ENCODE peak calls at places on chromosome 11, in seven cellular contexts. O is CD4-positive, alpha-beta T cell; V is kidney; Z is suprapubic skin; L is epithelial cell of esophagus; C is BE2C; F is AG09319. Q is an unnamed sample.

GRCh38 chr11:83793332-83793731 is 507.2 kb upstream of the CCDC90B start:
- DNase-seq in O (no peak), V (no peak), Z (no peak), L (no peak), C (no peak), F (no peak), Q (no peak)

GRCh38 chr11:27444801-27445215 is 27.8 kb downstream of the LGR4 start:
- DNase-seq in O (no peak), V (no peak), Z (no peak), L (no peak), C (no peak), F (no peak), Q (no peak)

GRCh38 chr11:121426476-121427454 is 25.3 kb upstream of the SORL1 start:
- DNase-seq in O (peak), V (peak), Z (no peak), L (no peak), C (peak), F (no peak), Q (peak)

GRCh38 chr11:12213920-12214319 is 103.5 kb downstream of the MICAL2 start:
- DNase-seq in O (no peak), V (no peak), Z (no peak), L (no peak), C (no peak), F (no peak), Q (no peak)

GRCh38 chr11:5857590-5857989 is at the start of gene OR52E8:
- DNase-seq in O (no peak), V (no peak), Z (no peak), L (no peak), C (no peak), F (no peak), Q (no peak)

GRCh38 chr11:2778630-2779498 is 79.1 kb upstream of the KCNQ1OT1 start:
- DNase-seq in O (no peak), V (peak), Z (peak), L (peak), C (peak), F (peak), Q (no peak)

GRCh38 chr11:65204646-65205601 is 23.2 kb downstream of the CAPN1 start:
- DNase-seq in O (peak), V (peak), Z (no peak), L (peak), C (peak), F (no peak), Q (peak)

GRCh38 chr11:6771926-6772898 is at the start of gene OR2AG2:
- DNase-seq in O (no peak), V (no peak), Z (no peak), L (no peak), C (no peak), F (no peak), Q (no peak)

GRCh38 chr11:44361883-44362282 is 51.9 kb upstream of the ALX4 start:
- DNase-seq in O (no peak), V (no peak), Z (no peak), L (no peak), C (no peak), F (peak), Q (no peak)

GRCh38 chr11:102138677-102139076 is 28.4 kb downstream of the YAP1 start:
- DNase-seq in O (no peak), V (no peak), Z (no peak), L (peak), C (no peak), F (no peak), Q (no peak)

GRCh38 chr11:76257040-76257730 is 50.9 kb upstream of the WNT11 start:
- DNase-seq in O (no peak), V (peak), Z (no peak), L (peak), C (no peak), F (no peak), Q (no peak)

GRCh38 chr11:10429526-10429925 is 25.5 kb upstream of the AMPD3 start:
- DNase-seq in O (no peak), V (no peak), Z (no peak), L (no peak), C (no peak), F (no peak), Q (no peak)

DNA sequence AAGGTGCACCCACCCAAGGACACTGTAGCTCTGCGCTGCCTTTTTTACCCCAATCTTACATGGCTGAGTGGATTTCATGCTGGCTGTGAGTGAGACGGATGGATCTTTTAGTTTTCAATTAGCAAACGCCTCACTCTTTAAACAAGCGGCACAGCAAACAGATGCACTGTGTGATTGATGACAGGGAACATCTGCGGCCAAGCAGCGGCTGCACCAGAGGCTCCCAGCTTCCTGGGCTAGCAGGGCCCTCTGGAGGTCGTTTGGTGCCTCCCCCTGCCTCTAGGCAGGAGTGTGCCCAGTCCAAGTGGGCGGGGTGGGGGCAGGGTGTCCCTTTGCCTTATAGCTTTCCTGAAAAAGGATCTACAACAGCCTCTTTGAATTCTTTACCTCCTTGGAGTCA is 2.1 kb upstream of the DRD2 start:
- DNase-seq in O (no peak), V (no peak), Z (no peak), L (no peak), C (peak), F (no peak), Q (peak)
- TF ChIP-seq CTCF in O (no peak), V (no peak), Z (no peak), L (peak), C (peak), F (no peak), Q (no peak)

GRCh38 chr11:86449993-86450629 is 75.4 kb downstream of the CCDC81 start:
- DNase-seq in O (no peak), V (no peak), Z (no peak), L (no peak), C (no peak), F (no peak), Q (no peak)

GRCh38 chr11:86456075-86456939 is 81.6 kb downstream of the CCDC81 start:
- DNase-seq in O (peak), V (peak), Z (peak), L (peak), C (peak), F (peak), Q (peak)

GRCh38 chr11:86458294-86459001 is 83.8 kb downstream of the CCDC81 start:
- DNase-seq in O (no peak), V (no peak), Z (no peak), L (no peak), C (no peak), F (no peak), Q (no peak)

GRCh38 chr11:86459002-86459385 is 84.3 kb downstream of the CCDC81 start:
- DNase-seq in O (no peak), V (no peak), Z (no peak), L (no peak), C (no peak), F (no peak), Q (no peak)

GRCh38 chr11:86453290-86454030 is 78.8 kb downstream of the CCDC81 start:
- DNase-seq in O (no peak), V (no peak), Z (no peak), L (no peak), C (no peak), F (no peak), Q (no peak)
- TF ChIP-seq CTCF in O (no peak), V (no peak), Z (no peak), L (peak), C (peak), F (no peak), Q (peak)

GRCh38 chr11:63548178-63548577 is 11.6 kb downstream of the PLAAT4 start:
- DNase-seq in O (no peak), V (no peak), Z (no peak), L (no peak), C (no peak), F (no peak), Q (no peak)
- TF ChIP-seq CTCF in O (no peak), V (no peak), Z (no peak), L (no peak), C (no peak), F (no peak), Q (no peak)

DNA sequence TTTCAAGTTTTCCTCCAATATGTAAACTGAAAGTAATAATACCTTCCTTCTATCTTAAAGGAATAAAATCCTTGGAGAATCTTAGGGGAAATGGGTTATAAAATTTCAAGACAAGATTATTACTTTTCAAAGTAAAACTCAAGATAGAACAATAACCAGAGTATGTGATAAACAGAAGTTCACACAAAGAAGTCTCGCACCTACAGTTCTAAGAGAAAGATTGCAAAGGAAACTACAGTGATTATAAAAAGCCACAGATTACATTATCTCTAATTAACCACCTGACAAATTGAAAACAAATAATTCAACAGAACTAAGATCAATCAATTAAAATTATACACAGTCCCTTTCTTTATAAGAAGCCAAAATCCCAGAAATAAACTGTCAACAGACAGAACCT is 34.0 kb downstream of the AMBRA1 start:
- DNase-seq in O (no peak), V (no peak), Z (no peak), L (no peak), C (no peak), F (no peak), Q (no peak)
- TF ChIP-seq CTCF in O (no peak), V (no peak), Z (no peak), L (no peak), C (no peak), F (no peak), Q (no peak)

GRCh38 chr11:58784995-58785394 is 53.3 kb upstream of the GLYAT start:
- DNase-seq in O (no peak), V (no peak), Z (no peak), L (no peak), C (no peak), F (no peak), Q (no peak)
- TF ChIP-seq CTCF in O (no peak), V (no peak), Z (no peak), L (peak), C (peak), F (no peak), Q (no peak)

DNA sequence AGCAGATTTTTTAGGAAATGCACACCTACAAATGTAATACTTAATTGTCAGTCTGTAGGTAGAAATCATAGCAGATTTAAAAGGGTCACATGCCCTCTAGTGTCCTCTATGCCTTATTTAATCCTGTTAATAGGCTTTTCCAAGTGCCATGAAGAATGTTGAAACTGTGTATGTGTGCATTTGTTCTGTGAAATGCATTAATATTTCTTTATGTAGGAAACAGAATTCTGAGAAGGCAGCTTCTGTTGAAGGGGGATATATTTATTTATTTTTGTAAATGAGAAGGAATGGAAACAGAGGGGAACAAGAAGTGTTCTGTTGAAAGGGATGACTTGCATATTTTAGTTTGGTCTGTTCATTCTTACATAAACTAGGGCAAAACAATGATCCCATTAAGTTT is 51.0 kb downstream of the SVIP start:
- DNase-seq in O (no peak), V (no peak), Z (no peak), L (peak), C (no peak), F (no peak), Q (no peak)
- TF ChIP-seq CTCF in O (no peak), V (no peak), Z (no peak), L (no peak), C (no peak), F (no peak), Q (no peak)

DNA sequence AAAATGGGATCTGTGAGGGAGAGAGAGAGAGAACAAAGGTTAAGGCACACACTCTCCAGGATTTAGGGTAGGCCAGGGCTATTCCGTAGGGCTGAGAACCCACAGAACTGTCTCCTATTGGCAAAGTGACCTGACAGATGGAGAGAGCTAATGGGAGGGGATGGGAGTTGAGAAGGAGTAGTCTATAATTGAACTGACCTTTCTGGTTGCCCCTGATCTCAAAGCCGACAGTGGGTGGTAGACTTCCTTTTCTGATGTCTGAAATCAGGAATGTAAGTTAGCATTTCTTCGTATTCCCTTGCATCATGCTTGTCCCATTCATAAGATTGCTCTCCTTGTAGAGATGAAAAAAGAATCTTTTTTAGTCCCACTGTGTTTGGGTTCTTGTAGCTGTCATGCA is 210.1 kb downstream of the NTM start:
- DNase-seq in O (no peak), V (no peak), Z (no peak), L (no peak), C (no peak), F (no peak), Q (no peak)
- TF ChIP-seq CTCF in O (no peak), V (no peak), Z (no peak), L (no peak), C (no peak), F (no peak), Q (no peak)

DNA sequence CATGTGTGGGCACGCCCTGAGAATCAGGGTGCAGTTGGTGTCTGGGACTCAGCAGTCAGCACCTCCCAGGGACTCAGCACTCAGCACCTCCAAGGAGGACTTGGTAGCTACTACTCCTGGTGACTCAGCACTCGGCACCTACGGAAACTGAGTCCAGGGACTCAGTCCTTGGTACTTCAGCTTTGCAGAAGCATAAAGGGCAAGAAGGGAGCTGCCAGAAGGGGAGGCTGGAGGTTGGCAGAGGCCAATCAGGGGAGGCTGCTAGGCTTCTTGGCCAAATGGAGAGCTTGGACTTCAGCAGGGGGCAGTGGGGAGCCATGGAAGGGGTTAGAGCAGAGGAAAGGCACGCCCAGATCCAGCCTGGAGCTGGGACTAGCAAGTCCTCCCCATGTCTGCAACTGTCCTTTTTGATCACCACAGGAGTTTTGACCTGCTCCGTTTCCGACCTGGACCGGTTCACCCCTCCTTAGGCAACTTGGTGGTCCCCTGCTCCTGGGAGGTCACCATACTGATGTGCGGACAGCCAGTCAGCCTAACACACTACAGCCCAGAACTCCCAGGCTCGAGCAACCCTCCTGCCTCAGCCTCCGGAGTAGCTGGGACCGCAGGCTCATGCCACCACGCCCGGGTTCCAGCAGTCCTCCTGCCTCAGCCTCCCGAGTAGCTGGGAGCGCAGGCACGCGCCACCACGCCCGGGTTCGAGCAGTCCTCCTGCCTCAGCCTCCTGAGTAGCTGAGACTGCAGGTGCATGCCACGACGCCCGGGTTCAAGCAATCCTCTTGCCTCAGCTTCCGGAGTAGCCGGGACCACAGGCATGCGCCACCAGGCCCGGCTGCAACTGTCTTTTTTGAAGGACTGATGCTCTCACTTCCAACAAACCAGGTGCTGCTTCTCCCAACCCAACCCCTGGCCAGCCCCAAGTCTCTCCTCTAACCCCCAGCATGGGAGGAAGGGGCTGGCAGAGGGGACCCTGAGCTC is 1.5 kb downstream of the ANO9 start:
- DNase-seq in O (no peak), V (peak), Z (no peak), L (peak), C (no peak), F (no peak), Q (no peak)
- TF ChIP-seq CTCF in O (no peak), V (no peak), Z (no peak), L (peak), C (peak), F (peak), Q (no peak)

DNA sequence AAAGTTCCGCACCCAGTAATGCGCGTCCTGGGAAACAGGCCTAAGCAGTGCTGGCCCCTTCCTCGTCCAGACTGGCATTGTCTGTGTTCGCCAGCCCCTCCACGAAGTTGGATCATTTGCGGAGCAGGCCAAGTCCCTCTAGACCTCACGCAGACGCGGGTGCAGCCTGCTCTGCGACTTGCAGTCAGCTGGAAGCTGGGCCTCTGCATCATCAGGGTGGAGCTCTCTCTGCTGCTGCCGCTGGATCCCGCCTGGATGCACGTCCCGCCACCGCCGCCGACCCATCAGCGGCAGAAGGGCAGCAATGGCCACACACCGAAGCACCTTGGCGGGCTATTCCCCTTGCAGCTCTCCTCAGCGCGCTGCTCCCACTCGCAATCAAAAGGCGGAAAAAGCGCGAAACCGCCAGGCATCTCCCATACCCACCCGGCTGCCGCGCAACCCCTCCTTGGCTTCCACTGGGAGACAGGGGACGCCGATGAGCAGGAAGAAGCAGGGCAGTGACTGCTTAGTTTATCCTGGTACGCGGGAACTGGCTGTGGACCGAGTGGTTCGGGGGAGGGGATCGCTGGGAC is 34.1 kb upstream of the GLYATL1 start:
- DNase-seq in O (no peak), V (no peak), Z (no peak), L (peak), C (peak), F (no peak), Q (peak)
- TF ChIP-seq CTCF in O (no peak), V (peak), Z (no peak), L (peak), C (no peak), F (peak), Q (no peak)

GRCh38 chr11:119907934-119908760 is 179.1 kb upstream of the NECTIN1 start:
- DNase-seq in O (no peak), V (no peak), Z (no peak), L (peak), C (peak), F (no peak), Q (no peak)
- TF ChIP-seq CTCF in O (no peak), V (no peak), Z (no peak), L (peak), C (peak), F (no peak), Q (no peak)